ENCODE peak calls at places on chromosomes 7 and 10, in nine cellular contexts. One of them, this sample, is unnamed.

GRCh38 chr7:22348379-22348778 is 8.6 kb downstream of the RAPGEF5 start:
- DNase-seq in substantia nigra: no peak
- DNase-seq in HFFc6: peak; percentile 16
- DNase-seq in adrenal gland: no peak
- DNase-seq in aorta: no peak
- DNase-seq in activated naive CD4-positive, alpha-beta T cell treated with anti-CD3 and anti-CD28 coated beads, Interleukin-2, amount 10 ng/mL, durations not matched to agents 7 days and 5 days: no peak
- DNase-seq in germinal center: no peak
- DNase-seq in stimulated activated CD8-positive, alpha-beta memory T cell treated with anti-CD3 and anti-CD28 coated beads, Interleukin-4, amount 100 ng/mL, for 1 hour: no peak
- DNase-seq in ovary: no peak
- DNase-seq in this sample: no peak

GRCh38 chr10:29681700-29682444 is 47.1 kb upstream of the SVIL start:
- DNase-seq in substantia nigra: no peak
- DNase-seq in HFFc6: no peak
- DNase-seq in adrenal gland: no peak
- DNase-seq in aorta: no peak
- DNase-seq in activated naive CD4-positive, alpha-beta T cell treated with anti-CD3 and anti-CD28 coated beads, Interleukin-2, amount 10 ng/mL, durations not matched to agents 7 days and 5 days: peak; percentile 87
- DNase-seq in germinal center: no peak
- DNase-seq in stimulated activated CD8-positive, alpha-beta memory T cell treated with anti-CD3 and anti-CD28 coated beads, Interleukin-4, amount 100 ng/mL, for 1 hour: peak; percentile 34
- DNase-seq in ovary: no peak
- DNase-seq in this sample: peak; percentile 58

GRCh38 chr10:93873427-93874115 is 20.2 kb upstream of the SLC35G1 start:
- DNase-seq in substantia nigra: no peak
- DNase-seq in HFFc6: peak; percentile 55
- DNase-seq in adrenal gland: no peak
- DNase-seq in aorta: no peak
- DNase-seq in activated naive CD4-positive, alpha-beta T cell treated with anti-CD3 and anti-CD28 coated beads, Interleukin-2, amount 10 ng/mL, durations not matched to agents 7 days and 5 days: no peak
- DNase-seq in germinal center: no peak
- DNase-seq in stimulated activated CD8-positive, alpha-beta memory T cell treated with anti-CD3 and anti-CD28 coated beads, Interleukin-4, amount 100 ng/mL, for 1 hour: no peak
- DNase-seq in ovary: no peak
- DNase-seq in this sample: no peak

GRCh38 chr10:105239311-105240215 is 598.5 kb downstream of the SORCS3 start:
- DNase-seq in substantia nigra: no peak
- DNase-seq in HFFc6: no peak
- DNase-seq in adrenal gland: no peak
- DNase-seq in aorta: no peak
- DNase-seq in activated naive CD4-positive, alpha-beta T cell treated with anti-CD3 and anti-CD28 coated beads, Interleukin-2, amount 10 ng/mL, durations not matched to agents 7 days and 5 days: no peak
- DNase-seq in germinal center: no peak
- DNase-seq in stimulated activated CD8-positive, alpha-beta memory T cell treated with anti-CD3 and anti-CD28 coated beads, Interleukin-4, amount 100 ng/mL, for 1 hour: no peak
- DNase-seq in ovary: no peak
- DNase-seq in this sample: no peak

GRCh38 chr10:69864321-69864720 is 62.6 kb downstream of the COL13A1 start:
- DNase-seq in substantia nigra: no peak
- DNase-seq in HFFc6: peak; percentile 95
- DNase-seq in adrenal gland: no peak
- DNase-seq in aorta: no peak
- DNase-seq in activated naive CD4-positive, alpha-beta T cell treated with anti-CD3 and anti-CD28 coated beads, Interleukin-2, amount 10 ng/mL, durations not matched to agents 7 days and 5 days: no peak
- DNase-seq in germinal center: no peak
- DNase-seq in stimulated activated CD8-positive, alpha-beta memory T cell treated with anti-CD3 and anti-CD28 coated beads, Interleukin-4, amount 100 ng/mL, for 1 hour: no peak
- DNase-seq in ovary: no peak
- DNase-seq in this sample: no peak

GRCh38 chr10:24320373-24320772 is 111.4 kb downstream of the KIAA1217 start:
- DNase-seq in substantia nigra: no peak
- DNase-seq in HFFc6: no peak
- DNase-seq in adrenal gland: no peak
- DNase-seq in aorta: no peak
- DNase-seq in activated naive CD4-positive, alpha-beta T cell treated with anti-CD3 and anti-CD28 coated beads, Interleukin-2, amount 10 ng/mL, durations not matched to agents 7 days and 5 days: no peak
- DNase-seq in germinal center: no peak
- DNase-seq in stimulated activated CD8-positive, alpha-beta memory T cell treated with anti-CD3 and anti-CD28 coated beads, Interleukin-4, amount 100 ng/mL, for 1 hour: no peak
- DNase-seq in ovary: no peak
- DNase-seq in this sample: no peak

GRCh38 chr7:41924798-41925197 is 221.9 kb upstream of the INHBA start:
- DNase-seq in substantia nigra: no peak
- DNase-seq in HFFc6: no peak
- DNase-seq in adrenal gland: no peak
- DNase-seq in aorta: no peak
- DNase-seq in activated naive CD4-positive, alpha-beta T cell treated with anti-CD3 and anti-CD28 coated beads, Interleukin-2, amount 10 ng/mL, durations not matched to agents 7 days and 5 days: no peak
- DNase-seq in germinal center: no peak
- DNase-seq in stimulated activated CD8-positive, alpha-beta memory T cell treated with anti-CD3 and anti-CD28 coated beads, Interleukin-4, amount 100 ng/mL, for 1 hour: no peak
- DNase-seq in ovary: no peak
- DNase-seq in this sample: no peak

GRCh38 chr7:36469236-36469635 is 79.6 kb downstream of the ANLN start:
- DNase-seq in substantia nigra: no peak
- DNase-seq in HFFc6: no peak
- DNase-seq in adrenal gland: no peak
- DNase-seq in aorta: no peak
- DNase-seq in activated naive CD4-positive, alpha-beta T cell treated with anti-CD3 and anti-CD28 coated beads, Interleukin-2, amount 10 ng/mL, durations not matched to agents 7 days and 5 days: no peak
- DNase-seq in germinal center: no peak
- DNase-seq in stimulated activated CD8-positive, alpha-beta memory T cell treated with anti-CD3 and anti-CD28 coated beads, Interleukin-4, amount 100 ng/mL, for 1 hour: no peak
- DNase-seq in ovary: no peak
- DNase-seq in this sample: no peak

GRCh38 chr7:143334244-143334643 is 18.3 kb downstream of the CLCN1 start:
- DNase-seq in substantia nigra: no peak
- DNase-seq in HFFc6: no peak
- DNase-seq in adrenal gland: no peak
- DNase-seq in aorta: no peak
- DNase-seq in activated naive CD4-positive, alpha-beta T cell treated with anti-CD3 and anti-CD28 coated beads, Interleukin-2, amount 10 ng/mL, durations not matched to agents 7 days and 5 days: no peak
- DNase-seq in germinal center: no peak
- DNase-seq in stimulated activated CD8-positive, alpha-beta memory T cell treated with anti-CD3 and anti-CD28 coated beads, Interleukin-4, amount 100 ng/mL, for 1 hour: no peak
- DNase-seq in ovary: no peak
- DNase-seq in this sample: no peak

GRCh38 chr10:73529089-73529832 is 33.4 kb upstream of the PPP3CB start:
- DNase-seq in substantia nigra: peak; percentile 5
- DNase-seq in HFFc6: peak; percentile 75
- DNase-seq in adrenal gland: peak; percentile 43
- DNase-seq in aorta: no peak
- DNase-seq in activated naive CD4-positive, alpha-beta T cell treated with anti-CD3 and anti-CD28 coated beads, Interleukin-2, amount 10 ng/mL, durations not matched to agents 7 days and 5 days: peak; percentile 60
- DNase-seq in germinal center: peak; percentile 71
- DNase-seq in stimulated activated CD8-positive, alpha-beta memory T cell treated with anti-CD3 and anti-CD28 coated beads, Interleukin-4, amount 100 ng/mL, for 1 hour: peak; percentile 4
- DNase-seq in ovary: no peak
- DNase-seq in this sample: peak; percentile 51

GRCh38 chr7:80974396-80975358 is 55.8 kb upstream of the SEMA3C start:
- DNase-seq in substantia nigra: no peak
- DNase-seq in HFFc6: no peak
- DNase-seq in adrenal gland: no peak
- DNase-seq in aorta: no peak
- DNase-seq in activated naive CD4-positive, alpha-beta T cell treated with anti-CD3 and anti-CD28 coated beads, Interleukin-2, amount 10 ng/mL, durations not matched to agents 7 days and 5 days: no peak
- DNase-seq in germinal center: no peak
- DNase-seq in stimulated activated CD8-positive, alpha-beta memory T cell treated with anti-CD3 and anti-CD28 coated beads, Interleukin-4, amount 100 ng/mL, for 1 hour: no peak
- DNase-seq in ovary: no peak
- DNase-seq in this sample: no peak